ENCODE peak calls at places on chromosomes 5 and 9, in nine cellular contexts. Z is transverse colon, I is K562, L is lower leg skin, A is GM12892, W is ovary, V is GM12891, U is A549, R is uterus. Q is an unnamed sample.

GRCh38 chr5:128551476-128551875 is 13.4 kb upstream of the FBN2 start:
- DNase-seq in Z (no peak), I (no peak), L (no peak), A (no peak), W (no peak), V (no peak), U (no peak), R (no peak), Q (no peak)

GRCh38 chr9:35110327-35110758 is 5.3 kb downstream of the ATOSB start:
- DNase-seq in Z (no peak), I (no peak), L (no peak), A (no peak), W (no peak), V (no peak), U (no peak), R (no peak), Q (peak)

GRCh38 chr5:124599048-124599973 is 147.1 kb downstream of the ZNF608 start:
- DNase-seq in Z (peak), I (no peak), L (no peak), A (no peak), W (no peak), V (no peak), U (peak), R (no peak), Q (no peak)

GRCh38 chr5:137181685-137182084 is 317.4 kb downstream of the SPOCK1 start:
- DNase-seq in Z (no peak), I (no peak), L (no peak), A (no peak), W (no peak), V (no peak), U (no peak), R (no peak), Q (no peak)

GRCh38 chr9:108530141-108530540 is 325.6 kb downstream of the ACTL7B start:
- DNase-seq in Z (no peak), I (no peak), L (no peak), A (no peak), W (no peak), V (no peak), U (no peak), R (no peak), Q (no peak)

GRCh38 chr9:5586391-5586802 is 42.5 kb upstream of the RIC1 start:
- DNase-seq in Z (no peak), I (no peak), L (no peak), A (no peak), W (no peak), V (no peak), U (no peak), R (no peak), Q (no peak)

GRCh38 chr9:111005711-111006482 is 32.4 kb downstream of the LPAR1 start:
- DNase-seq in Z (no peak), I (no peak), L (no peak), A (no peak), W (no peak), V (no peak), U (no peak), R (no peak), Q (no peak)

GRCh38 chr5:75050415-75050814 is 1.9 kb downstream of the GCNT4 start:
- DNase-seq in Z (no peak), I (peak), L (no peak), A (no peak), W (peak), V (no peak), U (peak), R (no peak), Q (peak)

GRCh38 chr9:83431470-83432060 is 106.6 kb downstream of the FRMD3 start:
- DNase-seq in Z (peak), I (no peak), L (no peak), A (no peak), W (no peak), V (no peak), U (peak), R (no peak), Q (no peak)

GRCh38 chr9:93329632-93330286 is 121.7 kb upstream of the FAM120A start:
- DNase-seq in Z (no peak), I (no peak), L (no peak), A (no peak), W (no peak), V (no peak), U (no peak), R (no peak), Q (no peak)

GRCh38 chr9:127083133-127083532 is 39.3 kb downstream of the ANGPTL2 start:
- DNase-seq in Z (no peak), I (no peak), L (no peak), A (no peak), W (no peak), V (no peak), U (no peak), R (no peak), Q (no peak)

GRCh38 chr5:93789173-93790070 is 48.0 kb upstream of the POU5F2 start:
- DNase-seq in Z (no peak), I (no peak), L (no peak), A (no peak), W (no peak), V (no peak), U (no peak), R (no peak), Q (peak)

GRCh38 chr5:104739905-104740304 is 1177.3 kb upstream of the NUDT12 start:
- DNase-seq in Z (no peak), I (no peak), L (no peak), A (no peak), W (no peak), V (no peak), U (no peak), R (no peak), Q (no peak)

GRCh38 chr9:80650964-80651555 is 1038.3 kb downstream of the TLE1 start:
- DNase-seq in Z (no peak), I (no peak), L (no peak), A (no peak), W (no peak), V (no peak), U (no peak), R (no peak), Q (no peak)

GRCh38 chr9:9914174-9914573 is 698.6 kb downstream of the PTPRD start:
- DNase-seq in Z (no peak), I (no peak), L (no peak), A (no peak), W (no peak), V (no peak), U (no peak), R (no peak), Q (no peak)

GRCh38 chr9:17793713-17794622 is 215.1 kb downstream of the SH3GL2 start:
- DNase-seq in Z (peak), I (no peak), L (no peak), A (no peak), W (no peak), V (no peak), U (peak), R (no peak), Q (peak)

GRCh38 chr9:136402067-136402466 is 2.1 kb upstream of the SNAPC4 start:
- DNase-seq in Z (no peak), I (no peak), L (no peak), A (no peak), W (no peak), V (no peak), U (no peak), R (no peak), Q (no peak)

GRCh38 chr5:83048811-83049210 is 28.4 kb downstream of the TMEM167A start:
- DNase-seq in Z (no peak), I (no peak), L (no peak), A (no peak), W (no peak), V (no peak), U (no peak), R (no peak), Q (no peak)

GRCh38 chr5:52177193-52177592 is 610.5 kb upstream of the ITGA1 start:
- DNase-seq in Z (no peak), I (no peak), L (no peak), A (no peak), W (no peak), V (no peak), U (no peak), R (no peak), Q (no peak)

GRCh38 chr5:56829137-56829536 is 13.8 kb downstream of the MAP3K1 start:
- DNase-seq in Z (peak), I (no peak), L (no peak), A (no peak), W (no peak), V (no peak), U (no peak), R (no peak), Q (no peak)

GRCh38 chr9:68443560-68443959 is 87.1 kb downstream of the PGM5 start:
- DNase-seq in Z (no peak), I (no peak), L (no peak), A (no peak), W (no peak), V (no peak), U (no peak), R (no peak), Q (no peak)

GRCh38 chr5:158194561-158194961 is 335.6 kb upstream of the CLINT1 start:
- DNase-seq in Z (no peak), I (no peak), L (no peak), A (no peak), W (no peak), V (no peak), U (no peak), R (no peak), Q (no peak)

GRCh38 chr5:138391859-138392386 is 39.4 kb downstream of the KDM3B start:
- DNase-seq in Z (no peak), I (no peak), L (no peak), A (no peak), W (no peak), V (no peak), U (no peak), R (no peak), Q (no peak)

GRCh38 chr5:54860321-54860720 is 125.1 kb downstream of the ESM1 start:
- DNase-seq in Z (no peak), I (no peak), L (no peak), A (no peak), W (no peak), V (no peak), U (no peak), R (no peak), Q (no peak)

GRCh38 chr5:119031047-119031886 is 39.6 kb upstream of the DMXL1 start:
- DNase-seq in Z (no peak), I (no peak), L (no peak), A (no peak), W (no peak), V (no peak), U (no peak), R (no peak), Q (no peak)

GRCh38 chr5:143030349-143030748 is 260.2 kb downstream of the ARHGAP26 start:
- DNase-seq in Z (no peak), I (no peak), L (no peak), A (no peak), W (no peak), V (no peak), U (no peak), R (no peak), Q (no peak)

GRCh38 chr5:1874348-1874747 is 8.4 kb downstream of the IRX4 start:
- DNase-seq in Z (no peak), I (no peak), L (no peak), A (no peak), W (no peak), V (no peak), U (no peak), R (no peak), Q (no peak)

GRCh38 chr5:96377597-96377996 is 55.5 kb downstream of the PCSK1 start:
- DNase-seq in Z (no peak), I (no peak), L (no peak), A (no peak), W (no peak), V (no peak), U (no peak), R (no peak), Q (no peak)

GRCh38 chr9:71780953-71781352 is 12.6 kb upstream of the CEMIP2 start:
- DNase-seq in Z (no peak), I (no peak), L (no peak), A (no peak), W (no peak), V (no peak), U (no peak), R (no peak), Q (no peak)

GRCh38 chr9:34884732-34885131 is 73.4 kb upstream of the PHF24 start:
- DNase-seq in Z (no peak), I (no peak), L (no peak), A (no peak), W (no peak), V (no peak), U (no peak), R (no peak), Q (no peak)

GRCh38 chr5:133789428-133789827 is 177.1 kb upstream of the FSTL4 start:
- DNase-seq in Z (no peak), I (no peak), L (no peak), A (no peak), W (no peak), V (no peak), U (no peak), R (no peak), Q (no peak)

GRCh38 chr5:66307647-66308257 is 163.7 kb downstream of the SREK1 start:
- DNase-seq in Z (no peak), I (peak), L (no peak), A (no peak), W (no peak), V (no peak), U (peak), R (no peak), Q (peak)

GRCh38 chr5:116766470-116766947 is 191.9 kb upstream of the SEMA6A start:
- DNase-seq in Z (no peak), I (no peak), L (peak), A (peak), W (peak), V (no peak), U (peak), R (peak), Q (peak)

DNA sequence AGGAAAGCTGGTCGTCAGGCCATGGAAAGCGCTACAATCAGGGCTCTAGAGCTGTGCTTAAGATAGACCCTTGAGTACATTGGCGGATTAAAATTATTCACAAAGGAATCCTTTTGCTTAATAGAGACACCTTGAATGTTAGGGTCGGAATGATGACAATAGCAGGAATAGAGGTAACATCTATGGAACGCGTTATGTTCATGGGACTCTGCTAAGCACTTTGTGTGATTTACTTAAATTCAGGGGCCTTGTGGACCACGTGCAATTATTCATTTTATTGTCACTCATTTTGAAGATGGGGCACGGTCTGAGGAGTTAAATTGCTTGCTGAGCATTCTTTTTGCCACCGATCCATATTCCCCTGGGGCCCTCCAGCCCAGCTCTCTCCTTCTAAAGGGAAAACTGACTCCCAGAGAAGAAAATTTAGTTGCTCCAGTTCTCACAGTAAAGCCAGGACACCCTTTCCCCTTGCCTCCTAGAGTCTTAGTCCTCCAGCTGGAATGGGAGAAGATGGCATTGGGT is 880 bp upstream of the PANK3 start:
- DNase-seq in Z (no peak), I (no peak), L (no peak), A (no peak), W (no peak), V (no peak), U (no peak), R (no peak), Q (no peak)
- TF ChIP-seq POLR2A in Z (no peak), I (no peak), L (no peak), A (no peak), W (no peak), V (no peak), U (no peak), R (no peak), Q (peak)

DNA sequence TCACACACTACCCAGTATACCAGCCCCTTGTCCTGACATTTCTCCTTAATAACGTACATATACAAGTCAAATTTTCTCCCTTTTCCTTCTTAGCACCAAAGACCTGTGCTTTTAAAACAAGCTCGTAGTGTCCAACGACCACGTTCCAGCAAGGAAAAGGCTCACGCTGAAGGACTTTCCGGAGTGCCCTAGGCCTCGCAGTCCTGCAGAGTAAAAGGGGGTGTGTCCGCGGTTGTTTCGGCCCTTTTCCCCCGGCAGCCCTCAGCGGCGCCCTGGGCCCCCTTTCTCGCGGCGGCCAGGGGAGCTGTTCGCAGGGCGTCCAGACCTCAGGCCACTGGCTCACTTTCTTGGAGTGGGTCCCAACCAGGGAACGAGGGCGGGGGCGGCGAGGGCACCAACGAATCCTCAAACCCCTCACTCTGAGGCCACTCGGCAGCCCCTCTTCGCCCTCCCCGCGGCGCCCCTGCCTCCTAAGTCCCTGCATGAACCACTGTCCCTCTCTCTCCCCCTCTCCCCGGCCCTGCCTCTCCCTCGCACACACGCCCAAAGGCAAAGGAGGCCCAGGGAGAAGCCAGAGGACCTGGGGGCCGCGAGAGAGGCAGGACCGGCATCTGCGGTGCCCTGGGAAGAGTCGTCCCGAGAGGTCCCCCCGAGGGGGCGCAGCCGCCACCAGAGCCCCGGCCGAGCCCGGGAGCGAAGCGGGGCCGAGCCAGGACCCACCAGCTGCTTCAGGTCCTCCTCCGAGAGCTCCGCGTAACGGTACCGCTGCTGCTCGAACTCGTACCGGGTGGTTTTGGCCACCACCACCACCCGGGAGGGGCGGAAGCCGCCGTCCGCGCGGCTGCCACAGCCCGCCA is 718 bp downstream of the NADK2 start:
- DNase-seq in Z (peak), I (peak), L (peak), A (peak), W (peak), V (peak), U (peak), R (peak), Q (peak)
- TF ChIP-seq POLR2A in Z (no peak), I (peak), L (no peak), A (no peak), W (no peak), V (no peak), U (no peak), R (no peak), Q (no peak)

GRCh38 chr9:133991964-133992779 is at the start of gene VAV2:
- DNase-seq in Z (peak), I (peak), L (no peak), A (no peak), W (peak), V (no peak), U (peak), R (peak), Q (no peak)
- TF ChIP-seq POLR2A in Z (peak), I (no peak), L (no peak), A (peak), W (no peak), V (peak), U (peak), R (no peak), Q (no peak)

DNA sequence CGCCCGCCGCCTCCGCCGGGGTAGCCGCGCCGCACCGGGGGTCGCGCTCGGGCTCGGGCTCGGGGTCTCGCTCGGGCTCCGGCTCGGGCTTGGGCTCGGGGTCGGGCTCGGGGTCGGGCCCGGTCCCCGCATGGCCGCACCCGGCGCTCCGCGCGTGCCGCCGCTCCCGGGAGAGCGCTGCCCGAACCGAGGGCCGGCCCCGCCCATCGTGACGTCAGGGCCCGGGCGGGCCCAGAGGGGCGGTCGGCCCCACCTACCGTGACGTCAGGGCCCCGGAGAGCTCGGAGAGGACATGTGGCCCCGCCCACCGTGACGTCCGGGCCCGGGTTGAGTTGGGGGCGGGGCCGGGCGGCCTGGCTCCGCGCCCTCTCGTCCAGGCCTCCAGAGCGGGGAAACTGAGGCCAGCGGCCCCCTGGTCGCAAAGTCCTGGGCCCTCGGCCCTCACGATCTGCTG is at the start of gene NSMF:
- DNase-seq in Z (peak), I (peak), L (peak), A (peak), W (peak), V (peak), U (peak), R (peak), Q (peak)
- TF ChIP-seq POLR2A in Z (no peak), I (peak), L (peak), A (peak), W (peak), V (no peak), U (peak), R (peak), Q (peak)

GRCh38 chr5:134905246-134905996 is 490 bp downstream of the PCBD2 start:
- DNase-seq in Z (peak), I (no peak), L (peak), A (no peak), W (no peak), V (peak), U (peak), R (peak), Q (peak)

GRCh38 chr5:134902071-134902801 is 2.7 kb upstream of the PCBD2 start:
- DNase-seq in Z (no peak), I (no peak), L (no peak), A (peak), W (no peak), V (no peak), U (no peak), R (no peak), Q (no peak)

GRCh38 chr5:134906811-134907210 is 1.9 kb downstream of the PCBD2 start:
- DNase-seq in Z (no peak), I (no peak), L (no peak), A (no peak), W (no peak), V (no peak), U (no peak), R (no peak), Q (no peak)

GRCh38 chr5:134904621-134905245 is at the start of gene PCBD2:
- DNase-seq in Z (peak), I (peak), L (peak), A (peak), W (peak), V (peak), U (peak), R (peak), Q (peak)
- TF ChIP-seq POLR2A in Z (peak), I (peak), L (no peak), A (peak), W (no peak), V (peak), U (peak), R (peak), Q (peak)

DNA sequence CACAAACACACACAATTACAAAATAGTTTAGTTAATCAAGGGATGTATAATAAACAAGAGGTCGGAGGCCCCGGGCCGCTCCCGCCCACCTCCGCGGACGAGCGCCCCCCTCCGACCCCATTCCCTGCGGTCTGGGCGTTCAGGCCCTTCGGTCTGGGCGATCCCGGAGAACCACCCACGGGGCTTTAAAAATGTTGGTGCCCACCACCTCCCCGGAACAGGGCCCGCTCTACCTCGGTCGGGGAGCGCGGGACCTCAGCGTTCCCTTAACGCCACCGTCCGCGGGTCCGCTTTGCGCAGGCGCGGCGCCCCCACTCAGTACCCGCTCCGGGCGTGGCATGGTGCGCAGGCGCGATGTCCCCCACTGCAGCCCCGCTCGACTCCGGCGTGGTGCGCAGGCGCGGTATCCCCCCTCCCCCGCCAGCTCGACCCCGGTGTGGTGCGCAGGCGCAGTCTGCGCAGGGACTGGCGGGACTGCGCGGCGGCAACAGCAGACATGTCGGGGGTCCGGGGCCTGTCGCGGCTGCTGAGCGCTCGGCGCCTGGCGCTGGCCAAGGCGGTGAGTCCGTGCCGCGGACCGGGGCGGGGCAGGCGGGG is at the start of the genes CCDC127 and SDHA:
- DNase-seq in Z (peak), I (peak), L (peak), A (peak), W (peak), V (peak), U (peak), R (peak), Q (peak)
- TF ChIP-seq POLR2A in Z (peak), I (peak), L (peak), A (peak), W (peak), V (peak), U (peak), R (peak), Q (peak)

Q was measured in erythroblast.